ENCODE peak calls at places on chromosomes 2 and 18, in nine cellular contexts. D is omental fat pad, P is ovary, M is fibroblast of lung, Z is B cell, O is Calu3, I is nephron progenitor cell, F is HCT116, E is dorsolateral prefrontal cortex. U is an unnamed sample.

GRCh38 chr2:219959471-219959870 is 332.0 kb downstream of the SLC4A3 start:
- DNase-seq in D (no peak), P (no peak), M (peak), Z (no peak), O (no peak), I (no peak), F (no peak), E (no peak), U (no peak)

GRCh38 chr2:50529600-50530218 is 502.2 kb downstream of the NRXN1 start:
- DNase-seq in D (no peak), P (no peak), M (peak), Z (peak), O (no peak), I (no peak), F (peak), E (no peak), U (no peak)

GRCh38 chr2:222690564-222691200 is 19.2 kb downstream of the MOGAT1 start:
- DNase-seq in D (peak), P (peak), M (peak), Z (peak), O (peak), I (peak), F (peak), E (peak), U (peak)

GRCh38 chr2:133389569-133389968 is 178.7 kb downstream of the NCKAP5 start:
- DNase-seq in D (no peak), P (no peak), M (no peak), Z (no peak), O (no peak), I (no peak), F (no peak), E (no peak), U (no peak)

GRCh38 chr18:29862824-29863223 is 1179.7 kb downstream of the DSC3 start:
- DNase-seq in D (no peak), P (no peak), M (no peak), Z (no peak), O (no peak), I (no peak), F (no peak), E (no peak), U (no peak)

GRCh38 chr18:69215151-69215550 is 185.5 kb upstream of the DOK6 start:
- DNase-seq in D (no peak), P (no peak), M (no peak), Z (no peak), O (no peak), I (no peak), F (no peak), E (no peak), U (no peak)

GRCh38 chr2:208112969-208113368 is 11.4 kb downstream of the CRYGD start:
- DNase-seq in D (no peak), P (no peak), M (no peak), Z (no peak), O (peak), I (peak), F (no peak), E (no peak), U (no peak)

GRCh38 chr2:218397502-218398436 is 1.9 kb upstream of the CTDSP1 start:
- DNase-seq in D (no peak), P (peak), M (peak), Z (no peak), O (no peak), I (peak), F (peak), E (no peak), U (peak)

GRCh38 chr2:17976871-17977746 is 98.6 kb downstream of the KCNS3 start:
- DNase-seq in D (no peak), P (no peak), M (peak), Z (no peak), O (no peak), I (no peak), F (no peak), E (no peak), U (peak)

GRCh38 chr2:188695953-188696352 is 278.2 kb upstream of the COL3A1 start:
- DNase-seq in D (no peak), P (no peak), M (peak), Z (no peak), O (no peak), I (no peak), F (no peak), E (no peak), U (no peak)

GRCh38 chr2:141015339-141016047 is 1115.3 kb downstream of the LRP1B start:
- DNase-seq in D (no peak), P (no peak), M (peak), Z (no peak), O (no peak), I (no peak), F (no peak), E (peak), U (no peak)

GRCh38 chr2:97785818-97786217 is 72.4 kb downstream of the ZAP70 start:
- DNase-seq in D (no peak), P (no peak), M (no peak), Z (no peak), O (no peak), I (no peak), F (no peak), E (no peak), U (no peak)

GRCh38 chr2:79860233-79861058 is 347.6 kb downstream of the CTNNA2 start:
- DNase-seq in D (no peak), P (no peak), M (peak), Z (no peak), O (no peak), I (no peak), F (no peak), E (no peak), U (no peak)

GRCh38 chr2:328761-329160 is 40.9 kb upstream of the ALKAL2 start:
- DNase-seq in D (no peak), P (no peak), M (no peak), Z (no peak), O (no peak), I (no peak), F (no peak), E (no peak), U (no peak)

GRCh38 chr18:47754311-47755101 is 176.0 kb downstream of the SMAD2 start:
- DNase-seq in D (no peak), P (no peak), M (no peak), Z (peak), O (peak), I (peak), F (peak), E (no peak), U (no peak)

GRCh38 chr2:230582851-230583283 is 129.8 kb upstream of the CAB39 start:
- DNase-seq in D (no peak), P (no peak), M (peak), Z (no peak), O (no peak), I (no peak), F (no peak), E (no peak), U (no peak)

GRCh38 chr2:67880291-67880761 is 182.5 kb downstream of the C1D start:
- DNase-seq in D (no peak), P (no peak), M (peak), Z (no peak), O (no peak), I (no peak), F (no peak), E (no peak), U (no peak)

GRCh38 chr2:99865818-99866676 is 276.3 kb downstream of the AFF3 start:
- DNase-seq in D (no peak), P (no peak), M (peak), Z (no peak), O (no peak), I (no peak), F (no peak), E (no peak), U (no peak)

GRCh38 chr2:188665196-188665595 is 309.0 kb upstream of the COL3A1 start:
- DNase-seq in D (no peak), P (no peak), M (peak), Z (no peak), O (no peak), I (no peak), F (no peak), E (no peak), U (no peak)

GRCh38 chr18:52286675-52287074 is 53.3 kb upstream of the DCC start:
- DNase-seq in D (no peak), P (no peak), M (no peak), Z (no peak), O (no peak), I (no peak), F (no peak), E (no peak), U (no peak)

GRCh38 chr2:102063360-102063947 is 71.7 kb downstream of the IL1R2 start:
- DNase-seq in D (no peak), P (peak), M (peak), Z (no peak), O (no peak), I (no peak), F (no peak), E (no peak), U (peak)

GRCh38 chr2:27306657-27307544 is 1.3 kb downstream of the UCN start:
- DNase-seq in D (no peak), P (no peak), M (no peak), Z (peak), O (no peak), I (peak), F (no peak), E (no peak), U (no peak)

GRCh38 chr2:236972491-236973379 is 113.0 kb upstream of the COPS8 start:
- DNase-seq in D (no peak), P (no peak), M (peak), Z (no peak), O (peak), I (peak), F (no peak), E (no peak), U (peak)

GRCh38 chr18:58894937-58895336 is 30.3 kb downstream of the ZNF532 start:
- DNase-seq in D (no peak), P (no peak), M (no peak), Z (no peak), O (no peak), I (no peak), F (no peak), E (peak), U (no peak)

GRCh38 chr18:56890632-56891031 is 239.5 kb downstream of the WDR7 start:
- DNase-seq in D (no peak), P (no peak), M (peak), Z (no peak), O (no peak), I (no peak), F (no peak), E (no peak), U (no peak)

GRCh38 chr2:128327180-128327964 is 8.7 kb upstream of the HS6ST1 start:
- DNase-seq in D (no peak), P (no peak), M (no peak), Z (no peak), O (no peak), I (no peak), F (no peak), E (no peak), U (no peak)

GRCh38 chr2:146666336-146666735 is 1178.5 kb upstream of the ACVR2A start:
- DNase-seq in D (no peak), P (no peak), M (peak), Z (no peak), O (no peak), I (no peak), F (no peak), E (no peak), U (no peak)

GRCh38 chr2:118055512-118056164 is 32.6 kb upstream of the INSIG2 start:
- DNase-seq in D (no peak), P (no peak), M (no peak), Z (no peak), O (no peak), I (peak), F (no peak), E (no peak), U (no peak)

GRCh38 chr2:134491796-134492441 is 226.9 kb downstream of the TMEM163 start:
- DNase-seq in D (no peak), P (no peak), M (no peak), Z (no peak), O (peak), I (no peak), F (peak), E (no peak), U (no peak)

GRCh38 chr2:160356485-160356884 is 137.1 kb downstream of the RBMS1 start:
- DNase-seq in D (no peak), P (no peak), M (no peak), Z (no peak), O (no peak), I (no peak), F (no peak), E (no peak), U (no peak)

GRCh38 chr2:68594674-68595492 is 48.5 kb upstream of the PROKR1 start:
- DNase-seq in D (no peak), P (no peak), M (peak), Z (peak), O (peak), I (peak), F (peak), E (no peak), U (no peak)

GRCh38 chr2:160334028-160334729 is 134.1 kb upstream of the ITGB6 start:
- DNase-seq in D (no peak), P (no peak), M (peak), Z (no peak), O (no peak), I (no peak), F (no peak), E (no peak), U (no peak)

GRCh38 chr2:149040451-149040850 is 2.0 kb downstream of the LYPD6B start:
- DNase-seq in D (no peak), P (no peak), M (no peak), Z (no peak), O (peak), I (peak), F (peak), E (no peak), U (no peak)

GRCh38 chr2:215660687-215661086 is 224.8 kb upstream of the FN1 start:
- DNase-seq in D (no peak), P (no peak), M (peak), Z (no peak), O (no peak), I (no peak), F (no peak), E (no peak), U (peak)

GRCh38 chr18:15198116-15198389 is 450.1 kb downstream of the ANKRD30B start:
- DNase-seq in D (no peak), P (no peak), M (no peak), Z (no peak), O (no peak), I (no peak), F (no peak), E (no peak), U (no peak)

GRCh38 chr18:11859903-11860407 is 8.7 kb downstream of the CHMP1B start:
- DNase-seq in D (no peak), P (no peak), M (peak), Z (no peak), O (peak), I (no peak), F (peak), E (no peak), U (no peak)

GRCh38 chr18:22318745-22319407 is 98.8 kb downstream of the CTAGE1 start:
- DNase-seq in D (no peak), P (no peak), M (peak), Z (no peak), O (no peak), I (no peak), F (no peak), E (no peak), U (no peak)

GRCh38 chr2:48107326-48107925 is 201.1 kb upstream of the FBXO11 start:
- DNase-seq in D (no peak), P (peak), M (peak), Z (no peak), O (peak), I (no peak), F (peak), E (no peak), U (no peak)
- TF ChIP-seq CTCF in D (no peak), P (no peak), M (peak), Z (no peak), O (no peak), I (no peak), F (no peak), E (no peak), U (no peak)

DNA sequence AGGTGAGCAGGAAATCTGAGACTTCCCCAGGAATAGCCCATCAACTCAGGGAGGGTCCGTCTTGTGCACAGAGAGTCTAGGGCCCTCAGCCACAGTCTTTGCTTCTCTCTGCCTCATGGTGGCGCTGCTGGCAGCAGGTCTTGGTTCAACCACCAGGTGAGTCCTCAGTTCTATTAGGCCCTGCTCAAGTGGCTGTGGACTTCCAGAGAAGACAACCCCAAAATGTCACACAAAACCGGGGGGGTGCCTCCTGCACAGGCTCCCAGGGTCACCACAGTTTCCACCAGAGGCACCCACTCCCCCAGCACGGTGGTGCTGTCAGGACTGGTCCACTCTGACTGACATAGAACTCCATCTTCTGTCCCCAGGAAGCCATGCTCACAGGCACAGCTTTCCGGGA is 2.4 kb upstream of the CHRNG start:
- DNase-seq in D (no peak), P (no peak), M (no peak), Z (no peak), O (no peak), I (no peak), F (no peak), E (no peak), U (no peak)
- TF ChIP-seq CTCF in D (no peak), P (no peak), M (peak), Z (no peak), O (no peak), I (peak), F (peak), E (no peak), U (peak)

DNA sequence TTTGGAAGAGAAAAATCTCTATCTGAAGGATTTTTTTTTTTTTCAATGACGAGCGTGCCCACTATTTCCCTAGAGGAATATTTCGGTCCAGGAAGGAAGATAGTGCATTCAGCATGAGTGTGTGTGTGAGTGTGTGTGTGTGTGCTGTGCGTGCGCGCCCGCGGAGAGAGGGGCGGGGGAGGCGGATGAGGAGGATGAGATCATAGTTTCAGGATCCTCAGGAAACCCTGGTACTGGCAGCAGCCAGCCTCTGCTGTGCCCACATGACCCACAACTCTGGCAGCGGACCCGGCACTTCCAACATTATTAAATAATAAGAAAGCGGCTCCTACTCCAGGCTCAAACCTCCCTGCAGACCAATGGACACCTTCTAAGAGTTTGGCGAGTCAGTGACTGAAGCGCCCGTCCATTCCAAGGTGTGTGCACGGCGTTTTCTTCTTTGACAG is 217.0 kb upstream of the DTNA start:
- DNase-seq in D (peak), P (peak), M (peak), Z (no peak), O (peak), I (peak), F (no peak), E (peak), U (peak)
- TF ChIP-seq CTCF in D (no peak), P (no peak), M (no peak), Z (no peak), O (no peak), I (no peak), F (no peak), E (no peak), U (no peak)

GRCh38 chr2:142984657-142985056 is 107.2 kb downstream of the KYNU start:
- DNase-seq in D (no peak), P (no peak), M (no peak), Z (no peak), O (no peak), I (no peak), F (no peak), E (no peak), U (no peak)

GRCh38 chr2:142992843-142993242 is 115.4 kb downstream of the KYNU start:
- DNase-seq in D (no peak), P (no peak), M (peak), Z (no peak), O (no peak), I (no peak), F (no peak), E (no peak), U (no peak)

GRCh38 chr2:142991295-142991694 is 113.8 kb downstream of the KYNU start:
- DNase-seq in D (no peak), P (no peak), M (peak), Z (no peak), O (no peak), I (no peak), F (no peak), E (no peak), U (no peak)

GRCh38 chr2:142989276-142990204 is 112.1 kb downstream of the KYNU start:
- DNase-seq in D (no peak), P (no peak), M (peak), Z (peak), O (no peak), I (no peak), F (peak), E (no peak), U (no peak)
- TF ChIP-seq CTCF in D (no peak), P (no peak), M (peak), Z (peak), O (peak), I (peak), F (peak), E (peak), U (peak)

DNA sequence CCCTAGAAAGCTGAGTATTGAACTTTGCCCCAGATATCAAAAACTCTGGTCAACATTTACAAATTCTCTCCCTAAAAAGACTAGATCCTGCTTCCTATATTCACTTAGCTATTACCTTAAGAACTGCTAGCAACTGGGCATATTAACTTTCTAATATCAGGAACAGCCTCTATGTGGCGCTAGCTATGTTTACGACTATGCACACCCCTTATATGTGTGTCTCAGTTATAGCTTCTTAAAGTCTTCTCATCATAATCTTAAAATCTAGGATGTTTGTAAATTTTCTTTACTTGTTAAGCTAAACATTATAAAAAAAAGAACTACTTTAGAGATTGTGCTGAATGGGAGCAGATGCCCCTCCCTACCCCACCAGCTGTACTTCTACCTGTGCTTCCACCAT is 1.7 kb upstream of the STAMBP start:
- DNase-seq in D (no peak), P (no peak), M (peak), Z (no peak), O (no peak), I (no peak), F (no peak), E (no peak), U (no peak)
- TF ChIP-seq CTCF in D (no peak), P (no peak), M (peak), Z (peak), O (no peak), I (no peak), F (peak), E (no peak), U (no peak)

GRCh38 chr18:38872342-38872741 is 1306.7 kb upstream of the CELF4 start:
- DNase-seq in D (no peak), P (no peak), M (no peak), Z (no peak), O (no peak), I (no peak), F (no peak), E (no peak), U (no peak)

GRCh38 chr18:38868757-38869156 is 1303.2 kb upstream of the CELF4 start:
- DNase-seq in D (no peak), P (no peak), M (no peak), Z (no peak), O (no peak), I (no peak), F (no peak), E (no peak), U (no peak)

GRCh38 chr18:38867680-38868079 is 1302.1 kb upstream of the CELF4 start:
- DNase-seq in D (no peak), P (no peak), M (no peak), Z (no peak), O (no peak), I (no peak), F (no peak), E (no peak), U (no peak)
- TF ChIP-seq CTCF in D (no peak), P (no peak), M (no peak), Z (no peak), O (no peak), I (no peak), F (peak), E (no peak), U (no peak)

GRCh38 chr2:196249860-196250259 is 78.5 kb upstream of the STK17B start:
- DNase-seq in D (no peak), P (no peak), M (peak), Z (no peak), O (peak), I (no peak), F (no peak), E (no peak), U (no peak)
- TF ChIP-seq CTCF in D (no peak), P (no peak), M (no peak), Z (no peak), O (no peak), I (no peak), F (no peak), E (no peak), U (no peak)

DNA sequence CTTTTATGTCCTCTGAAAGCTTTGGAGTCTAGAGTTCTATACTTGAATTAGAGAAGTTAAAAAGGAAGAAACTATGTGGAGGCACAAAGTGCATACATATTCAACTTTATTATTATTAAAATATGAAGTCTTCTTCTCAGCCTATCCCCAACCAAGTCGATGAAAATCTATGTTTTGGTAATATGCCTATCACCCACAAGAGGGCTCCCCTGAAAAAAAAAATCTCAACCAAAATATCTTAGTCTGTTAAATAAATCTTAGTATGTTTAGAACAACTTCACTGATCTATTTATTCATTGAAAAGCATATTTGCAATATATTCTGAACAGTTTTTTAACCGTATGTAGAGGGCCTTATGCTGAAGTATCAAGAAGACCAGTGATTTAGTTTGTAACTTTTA is 804.5 kb downstream of the TDRD15 start:
- DNase-seq in D (no peak), P (no peak), M (no peak), Z (no peak), O (no peak), I (no peak), F (no peak), E (no peak), U (no peak)
- TF ChIP-seq CTCF in D (no peak), P (no peak), M (peak), Z (no peak), O (no peak), I (peak), F (no peak), E (peak), U (no peak)

GRCh38 chr2:109208071-109208950 is 79.3 kb downstream of the SH3RF3 start:
- DNase-seq in D (no peak), P (no peak), M (peak), Z (no peak), O (no peak), I (no peak), F (no peak), E (no peak), U (no peak)
- TF ChIP-seq CTCF in D (no peak), P (no peak), M (no peak), Z (no peak), O (no peak), I (no peak), F (peak), E (no peak), U (peak)